ENCODE peak calls at places on chromosomes 12 and 14, in five cellular contexts. U, V, F, E and X are unnamed samples.

GRCh38 chr12:93954160-93955112 is 193.9 kb upstream of the PLXNC1 start:
- DNase-seq in U (no peak), V (peak; percentile 19), F (no peak), E (peak; percentile 28), X (no peak)

GRCh38 chr12:65830305-65830704 is 6.0 kb downstream of the HMGA2 start:
- DNase-seq in U (no peak), V (peak; percentile 68), F (no peak), E (peak; percentile 58), X (no peak)

GRCh38 chr12:55704824-55705780 is 2.6 kb downstream of the ITGA7 start:
- DNase-seq in U (no peak), V (no peak), F (no peak), E (no peak), X (no peak)

GRCh38 chr14:102882233-102882906 is 40.1 kb upstream of the AMN start:
- DNase-seq in U (no peak), V (no peak), F (no peak), E (no peak), X (no peak)

GRCh38 chr12:49897276-49897675 is 6.4 kb downstream of the FAIM2 start:
- DNase-seq in U (no peak), V (peak; percentile 28), F (no peak), E (no peak), X (no peak)

GRCh38 chr14:78519863-78520262 is 349.7 kb downstream of the NRXN3 start:
- DNase-seq in U (peak; percentile 64), V (peak; percentile 4), F (no peak), E (peak; percentile 6), X (no peak)

GRCh38 chr12:47686645-47687240 is 19.1 kb downstream of the RPAP3 start:
- DNase-seq in U (peak; percentile 52), V (peak; percentile 67), F (no peak), E (peak; percentile 72), X (peak; percentile 12)

GRCh38 chr14:104953097-104953496 is 25.1 kb downstream of the AHNAK2 start:
- DNase-seq in U (no peak), V (no peak), F (no peak), E (no peak), X (no peak)

GRCh38 chr12:46198913-46199312 is 69.9 kb downstream of the SLC38A1 start:
- DNase-seq in U (no peak), V (no peak), F (no peak), E (no peak), X (no peak)

GRCh38 chr12:11553871-11554533 is 95.5 kb upstream of the ETV6 start:
- DNase-seq in U (peak; percentile 79), V (peak; percentile 59), F (no peak), E (peak; percentile 64), X (no peak)

GRCh38 chr14:26281280-26281998 is 316.4 kb downstream of the NOVA1 start:
- DNase-seq in U (peak; percentile 44), V (peak; percentile 87), F (no peak), E (peak; percentile 77), X (peak; percentile 40)

DNA sequence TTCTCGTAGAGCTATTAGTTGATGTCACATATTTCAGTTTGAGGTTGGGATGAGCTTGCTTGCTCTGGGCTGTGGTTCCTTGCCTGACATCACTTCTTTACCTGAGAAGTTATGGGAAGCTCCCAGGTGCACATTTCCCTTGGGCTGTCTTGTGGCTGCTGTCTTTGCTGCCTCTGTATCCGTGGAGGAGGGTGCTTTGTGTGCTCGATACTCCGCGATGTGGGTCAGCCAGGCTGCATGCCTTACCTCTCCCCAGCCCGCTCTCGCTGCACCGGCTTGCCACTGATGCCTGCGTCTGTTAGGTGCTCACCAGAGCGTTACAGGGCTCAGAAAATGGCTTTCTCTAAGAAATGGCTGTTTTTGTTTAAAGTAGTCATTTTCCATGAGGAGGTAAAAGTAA is 19.6 kb downstream of the PELI2 start:
- DNase-seq in U (no peak), V (no peak), F (no peak), E (no peak), X (no peak)
- H3K4me3 ChIP-seq in U (no peak overlapping the region), V (no peak overlapping the region), F (no peak overlapping the region), E (no peak overlapping the region), X (peak overlapping the region; percentile 29)

GRCh38 chr14:83162351-83162929 is 1628.8 kb upstream of the SEL1L start:
- DNase-seq in U (no peak), V (no peak), F (no peak), E (no peak), X (no peak)

GRCh38 chr14:83164591-83164990 is 1630.9 kb upstream of the SEL1L start:
- DNase-seq in U (no peak), V (no peak), F (no peak), E (no peak), X (no peak)

GRCh38 chr14:83163016-83163415 is 1629.4 kb upstream of the SEL1L start:
- DNase-seq in U (no peak), V (peak; percentile 45), F (no peak), E (no peak), X (no peak)

DNA sequence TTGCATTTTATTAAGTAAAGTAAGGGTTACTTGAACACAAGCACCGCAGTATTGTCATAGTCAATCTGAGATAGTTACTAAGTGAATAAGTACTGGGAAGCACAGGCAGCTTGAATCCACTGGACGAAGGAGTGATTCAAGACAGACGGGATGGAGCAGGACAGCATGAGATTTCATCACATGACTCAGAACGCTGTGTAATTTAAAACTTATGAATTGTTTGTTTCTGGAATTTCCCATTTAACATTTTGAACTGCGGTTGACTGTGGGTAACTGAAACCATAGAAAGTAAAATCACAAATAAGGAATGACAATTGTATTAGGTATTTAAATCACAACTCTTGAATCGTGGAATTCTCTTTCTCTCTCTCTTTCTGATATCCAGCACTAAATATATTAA is 1630.4 kb upstream of the SEL1L start:
- DNase-seq in U (no peak), V (peak; percentile 98), F (peak; percentile 68), E (peak; percentile 76), X (peak; percentile 4)
- H3K4me3 ChIP-seq in U (no peak overlapping the region), V (no peak overlapping the region), F (no peak overlapping the region), E (no peak overlapping the region), X (no peak overlapping the region)

GRCh38 chr14:34522496-34522895 is 17.0 kb downstream of the EAPP start:
- DNase-seq in U (no peak), V (no peak), F (no peak), E (no peak), X (no peak)
- H3K4me3 ChIP-seq in U (no peak overlapping the region), V (no peak overlapping the region), F (no peak overlapping the region), E (no peak overlapping the region), X (no peak overlapping the region)

GRCh38 chr12:119180380-119181040 is 1.8 kb downstream of the HSPB8 start:
- DNase-seq in U (no peak), V (peak; percentile 66), F (no peak), E (peak; percentile 85), X (no peak)

GRCh38 chr12:119179335-119180021 is 747 bp downstream of the HSPB8 start:
- DNase-seq in U (no peak), V (peak; percentile 70), F (no peak), E (peak; percentile 49), X (peak; percentile 63)

GRCh38 chr12:119177724-119178380 is 879 bp upstream of the HSPB8 start:
- DNase-seq in U (no peak), V (no peak), F (no peak), E (no peak), X (no peak)

GRCh38 chr12:119177056-119177325 is 1.7 kb upstream of the HSPB8 start:
- DNase-seq in U (no peak), V (no peak), F (no peak), E (no peak), X (no peak)

GRCh38 chr12:119178544-119179334 is at the start of gene HSPB8:
- DNase-seq in U (peak; percentile 10), V (peak; percentile 91), F (peak; percentile 71), E (peak; percentile 94), X (peak; percentile 72)
- H3K4me3 ChIP-seq in U (no peak within 1 kb of the TSS), V (peak within 1 kb of the TSS; percentile 39), F (peak within 1 kb of the TSS; percentile 44), E (peak within 1 kb of the TSS; percentile 67), X (peak within 1 kb of the TSS; percentile 92)

DNA sequence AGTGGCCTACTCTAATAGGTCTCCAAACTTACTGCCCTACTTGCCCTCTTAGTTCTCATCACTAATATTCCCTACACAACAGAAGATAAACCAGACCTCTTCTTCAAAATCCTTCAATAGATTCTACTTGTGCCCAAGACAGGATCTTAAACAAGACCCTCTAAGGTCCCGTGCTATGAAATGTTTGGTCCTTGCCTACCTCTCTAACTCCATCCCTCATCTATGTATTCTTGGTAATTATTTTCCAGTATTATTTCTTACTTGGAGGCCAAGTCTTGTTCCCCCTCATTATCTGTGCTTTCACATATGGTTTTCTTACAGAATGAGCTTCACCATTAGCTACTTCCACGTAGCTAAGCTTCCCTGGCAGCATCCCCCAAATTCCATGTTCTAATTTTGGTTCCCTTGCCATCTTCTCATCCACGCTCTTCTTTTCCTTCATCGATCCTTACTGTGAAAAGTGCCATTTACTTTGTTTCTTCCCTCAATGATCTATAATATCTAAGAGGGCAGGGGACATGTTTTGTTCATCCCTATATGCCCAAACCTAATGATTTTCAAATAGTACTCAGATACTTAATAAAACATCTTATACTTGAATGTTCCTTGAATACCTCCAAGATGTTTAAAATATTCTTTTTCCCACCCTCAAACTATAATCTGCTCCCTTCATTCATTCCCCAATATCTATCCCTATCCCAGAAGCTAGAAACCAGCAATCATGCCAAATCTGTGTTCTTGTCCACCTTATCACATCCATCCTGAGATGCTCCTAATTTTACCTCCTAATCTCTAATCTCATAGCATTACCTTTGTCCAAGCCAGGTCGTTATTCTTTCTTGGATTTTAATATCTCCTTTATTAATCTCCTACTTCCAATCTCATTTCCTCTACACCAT is 10.1 kb downstream of the HNRNPC start:
- DNase-seq in U (no peak), V (no peak), F (no peak), E (no peak), X (no peak)
- H3K4me3 ChIP-seq in U (no peak overlapping the region), V (no peak overlapping the region), F (no peak overlapping the region), E (no peak overlapping the region), X (no peak overlapping the region)

GRCh38 chr12:38138225-38139221 is 178.1 kb upstream of the ALG10B start:
- DNase-seq in U (peak; percentile 62), V (peak; percentile 44), F (peak; percentile 1), E (peak; percentile 68), X (peak; percentile 51)
- H3K4me3 ChIP-seq in U (peak overlapping the region; percentile 50), V (peak overlapping the region; percentile 24), F (peak overlapping the region; percentile 38), E (peak overlapping the region; percentile 42), X (peak overlapping the region; percentile 65)

GRCh38 chr14:84591827-84592540 is 938.0 kb upstream of the FLRT2 start:
- DNase-seq in U (peak; percentile 96), V (no peak), F (no peak), E (no peak), X (no peak)
- H3K4me3 ChIP-seq in U (no peak overlapping the region), V (no peak overlapping the region), F (no peak overlapping the region), E (no peak overlapping the region), X (no peak overlapping the region)